ENCODE peak calls at places on chromosomes 11 and 22, in six cellular contexts. Y, M, G, A, E and R are unnamed samples.

GRCh38 chr22:39488563-39489083 is 13.5 kb upstream of the MIEF1 start:
- DNase-seq in Y (no peak), M (no peak), E (no peak), G (no peak), A (no peak), R (no peak)

GRCh38 chr11:72842644-72843330 is 28.6 kb downstream of the ATG16L2 start:
- DNase-seq in Y (no peak), E (no peak), M (no peak), A (no peak), G (no peak), R (no peak)

GRCh38 chr11:124586247-124586860 is 16.6 kb downstream of the OR8A1 start:
- DNase-seq in Y (no peak), G (peak; percentile 34), M (peak; percentile 32), E (peak; percentile 65), A (peak; percentile 59), R (peak; percentile 46)

GRCh38 chr11:64810891-64811272 is 531 bp upstream of the MEN1 start:
- DNase-seq in G (no peak), M (no peak), Y (no peak), A (peak; percentile 61), E (no peak), R (no peak)

GRCh38 chr11:14454861-14455632 is 44.6 kb downstream of the COPB1 start:
- DNase-seq in Y (no peak), A (no peak), G (peak; percentile 37), E (no peak), M (no peak), R (peak; percentile 54)

GRCh38 chr11:19931141-19931767 is 218.6 kb downstream of the NAV2 start:
- DNase-seq in M (peak; percentile 45), A (no peak), G (no peak), E (no peak), Y (peak; percentile 54), R (no peak)

GRCh38 chr22:48089601-48090331 is 1327.3 kb downstream of the TBC1D22A start:
- DNase-seq in Y (peak; percentile 61), E (peak; percentile 39), G (no peak), M (peak; percentile 1), A (peak; percentile 15), R (no peak)

GRCh38 chr11:14258177-14258935 is 100.6 kb downstream of the RRAS2 start:
- DNase-seq in M (peak; percentile 43), G (peak; percentile 83), A (peak; percentile 88), Y (no peak), E (no peak), R (peak; percentile 93)

GRCh38 chr11:133347988-133348387 is 184.3 kb downstream of the OPCML start:
- DNase-seq in G (no peak), Y (no peak), A (no peak), M (peak; percentile 70), E (no peak), R (no peak)

GRCh38 chr11:16989554-16989953 is 24.7 kb downstream of the PLEKHA7 start:
- DNase-seq in Y (no peak), M (no peak), A (no peak), G (no peak), E (peak; percentile 79), R (no peak)

GRCh38 chr11:129896062-129896461 is 684 bp upstream of the NFRKB start:
- DNase-seq in E (no peak), G (no peak), Y (no peak), M (peak; percentile 1), A (no peak), R (no peak)

GRCh38 chr22:45151503-45151902 is 12.2 kb upstream of the NUP50 start:
- DNase-seq in Y (no peak), M (no peak), A (no peak), G (no peak), E (no peak), R (no peak)

GRCh38 chr22:27283714-27284113 is 517.8 kb downstream of the MN1 start:
- DNase-seq in Y (no peak), G (no peak), A (no peak), E (no peak), M (no peak), R (no peak)

GRCh38 chr22:48753381-48753730 is 1074.3 kb downstream of the BRD1 start:
- DNase-seq in M (no peak), Y (no peak), G (no peak), E (no peak), A (no peak), R (no peak)

DNA sequence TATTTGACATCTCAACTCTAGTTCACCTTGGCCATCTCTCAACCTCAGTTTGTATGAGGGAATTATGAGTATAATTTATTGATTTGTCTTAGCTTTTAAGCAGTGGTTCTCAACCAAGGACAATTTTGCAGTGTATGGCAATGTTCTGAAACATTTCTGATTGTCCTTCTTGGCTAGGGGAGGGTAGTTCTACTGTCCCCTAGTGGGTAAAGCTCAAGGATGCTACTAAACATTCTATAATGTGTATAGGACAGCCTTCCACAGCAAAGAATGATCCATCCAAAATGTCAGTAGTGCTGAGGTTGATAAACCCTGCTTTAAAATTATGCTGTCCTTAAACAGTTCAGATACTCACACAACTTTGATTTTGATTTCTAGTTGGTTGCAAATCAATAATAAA is 78.1 kb upstream of the ALKBH3 start:
- DNase-seq in A (no peak), M (no peak), G (no peak), E (no peak), Y (no peak), R (no peak)
- TF ChIP-seq CTCF in A (peak; percentile 63), M (peak; percentile 42), G (no peak), E (no peak), Y (no peak), R (peak; percentile 13)

GRCh38 chr11:46363031-46363407 is 15.8 kb downstream of the DGKZ start:
- DNase-seq in Y (no peak), G (peak; percentile 63), M (peak; percentile 74), E (no peak), A (no peak), R (peak; percentile 63)

GRCh38 chr11:46364791-46365190 is 16.7 kb upstream of the MDK start:
- DNase-seq in A (no peak), G (no peak), E (no peak), Y (no peak), M (no peak), R (no peak)

GRCh38 chr11:46362146-46363030 is 15.1 kb downstream of the DGKZ start:
- DNase-seq in E (no peak), A (no peak), Y (no peak), M (no peak), G (no peak), R (no peak)

GRCh38 chr11:46364056-46364455 is 16.8 kb downstream of the DGKZ start:
- DNase-seq in A (no peak), E (no peak), M (no peak), G (no peak), Y (no peak), R (no peak)

DNA sequence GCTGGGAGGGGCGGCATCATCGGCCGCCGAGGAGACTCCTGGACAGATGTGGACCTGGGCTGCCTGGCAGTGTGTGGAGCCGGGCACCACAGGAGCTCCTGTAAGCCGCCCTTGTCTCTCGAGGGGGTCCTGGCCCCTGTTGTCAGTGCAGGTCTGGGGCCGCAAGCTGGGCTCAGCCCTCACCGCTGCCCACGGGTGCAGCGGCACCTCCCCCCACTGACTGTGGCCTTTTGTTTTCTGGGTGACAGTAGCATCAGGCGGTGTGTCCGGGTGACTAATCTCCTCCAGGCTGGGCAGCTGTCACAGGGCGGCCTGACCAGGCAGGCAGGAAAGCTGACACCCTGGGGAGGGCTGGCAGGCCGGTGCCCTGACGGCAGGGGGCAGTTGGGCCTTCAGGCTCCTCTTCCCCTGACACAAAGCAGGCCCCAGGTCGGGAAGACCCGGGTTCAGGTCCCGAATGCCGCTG is 16.2 kb downstream of the DGKZ start:
- DNase-seq in Y (no peak), G (peak; percentile 67), M (peak; percentile 57), E (no peak), A (no peak), R (peak; percentile 74)
- TF ChIP-seq CTCF in Y (no peak), G (no peak), M (no peak), E (no peak), A (no peak), R (no peak)

DNA sequence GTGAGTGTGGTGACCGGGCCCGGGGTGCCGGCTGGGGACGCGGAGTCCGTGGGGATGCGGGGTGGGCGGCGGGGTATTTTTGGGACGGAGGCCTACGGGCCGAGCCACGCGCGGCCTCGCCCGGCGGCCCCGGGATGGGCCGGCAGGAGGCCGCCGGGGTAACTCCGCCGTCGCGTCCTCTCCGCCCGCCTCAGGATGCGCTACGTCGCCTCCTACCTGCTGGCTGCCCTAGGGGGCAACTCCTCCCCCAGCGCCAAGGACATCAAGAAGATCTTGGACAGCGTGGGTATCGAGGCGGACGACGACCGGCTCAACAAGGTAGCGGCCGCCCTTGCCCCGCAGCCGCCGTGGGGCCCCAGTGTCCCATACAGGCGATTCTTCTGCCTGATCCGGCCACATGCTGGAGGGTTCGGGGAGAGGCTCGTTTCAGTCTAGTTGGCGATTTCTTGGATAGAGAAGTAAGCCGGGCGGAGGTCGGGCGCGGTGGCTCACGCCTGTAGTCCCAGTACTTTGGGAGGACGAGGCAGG is 337 bp downstream of the RPLP2 start:
- DNase-seq in M (no peak), Y (no peak), G (no peak), E (no peak), A (no peak), R (no peak)
- TF ChIP-seq CTCF in M (no peak), Y (no peak), G (no peak), E (no peak), A (no peak), R (no peak)

DNA sequence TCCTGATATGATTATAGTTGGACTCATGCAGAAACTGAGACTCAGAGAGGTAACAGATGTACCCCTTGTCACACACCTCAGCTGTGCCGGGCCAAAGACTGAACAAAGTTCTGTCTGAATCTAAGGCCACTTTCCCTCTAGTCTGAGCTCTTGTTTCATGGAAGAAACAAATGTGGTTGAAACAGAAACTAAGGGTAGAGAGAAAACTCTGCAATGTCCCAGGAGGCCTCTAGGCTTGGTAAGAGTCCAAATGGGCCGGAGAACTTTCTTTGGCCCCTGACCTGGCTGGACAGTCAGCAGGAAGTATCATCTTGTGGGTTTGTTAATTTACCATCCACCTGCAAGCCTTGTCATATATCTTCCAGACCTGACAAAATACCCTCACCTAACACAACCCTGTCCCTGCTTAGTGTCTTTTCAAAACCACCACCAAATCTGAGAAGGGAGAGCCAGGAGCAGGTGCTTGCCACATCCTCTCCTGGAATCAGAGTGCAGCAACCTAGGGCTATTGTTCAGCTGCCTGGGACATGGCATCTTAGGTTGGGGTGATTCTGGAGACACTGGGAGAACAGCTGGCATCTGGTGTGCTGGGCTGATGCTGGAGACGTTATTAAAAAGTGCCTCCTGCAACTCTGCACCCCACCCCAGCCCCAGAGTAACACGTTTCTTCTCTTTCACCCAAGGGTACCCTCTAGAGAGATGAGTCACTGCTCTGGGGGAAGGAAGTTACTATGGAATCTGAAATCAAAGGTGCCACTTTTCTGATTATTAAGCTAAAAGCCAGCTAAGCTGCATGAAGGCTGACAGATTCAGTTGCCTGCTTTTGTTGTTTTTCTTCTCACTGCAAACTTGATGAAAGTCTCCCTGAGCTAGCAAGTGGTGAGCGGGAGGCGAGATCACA is 126.3 kb upstream of the TIMP3 start:
- DNase-seq in A (no peak), Y (no peak), E (no peak), G (no peak), M (no peak), R (no peak)
- TF ChIP-seq CTCF in A (no peak), Y (no peak), E (no peak), G (no peak), M (peak; percentile 24), R (no peak)